ENCODE peak calls at places on chromosomes 4 and X, in nine cellular contexts. One of them, this sample, is unnamed.

GRCh38 chr4:112279025-112279881 is 6.5 kb downstream of the TIFA start:
- DNase-seq in AG10803: no peak
- DNase-seq in GM04503: no peak
- DNase-seq in right atrium auricular region: no peak
- DNase-seq in pons: no peak
- DNase-seq in caudate nucleus: no peak
- DNase-seq in stimulated activated CD4-positive, alpha-beta T cell treated with anti-CD3 and anti-CD28 coated beads, Interleukin-2, amount 100 ng/mL, for 24 hours: no peak
- DNase-seq in hypothalamus: no peak
- DNase-seq in gastrocnemius medialis: no peak
- DNase-seq in this sample: peak; percentile 54

GRCh38 chr4:143382539-143382938 is 45.9 kb downstream of the GAB1 start:
- DNase-seq in pons: peak; percentile 90
- DNase-seq in caudate nucleus: no peak
- DNase-seq in AG10803: no peak
- DNase-seq in stimulated activated CD4-positive, alpha-beta T cell treated with anti-CD3 and anti-CD28 coated beads, Interleukin-2, amount 100 ng/mL, for 24 hours: no peak
- DNase-seq in gastrocnemius medialis: no peak
- DNase-seq in right atrium auricular region: no peak
- DNase-seq in GM04503: no peak
- DNase-seq in hypothalamus: no peak
- DNase-seq in this sample: peak; percentile 51

GRCh38 chr4:24840826-24841587 is 45.6 kb downstream of the SOD3 start:
- DNase-seq in pons: no peak
- DNase-seq in hypothalamus: no peak
- DNase-seq in right atrium auricular region: no peak
- DNase-seq in caudate nucleus: no peak
- DNase-seq in AG10803: no peak
- DNase-seq in GM04503: no peak
- DNase-seq in gastrocnemius medialis: no peak
- DNase-seq in stimulated activated CD4-positive, alpha-beta T cell treated with anti-CD3 and anti-CD28 coated beads, Interleukin-2, amount 100 ng/mL, for 24 hours: no peak
- DNase-seq in this sample: no peak

GRCh38 chr4:3663791-3664190 is 102.4 kb upstream of the ADRA2C start:
- DNase-seq in stimulated activated CD4-positive, alpha-beta T cell treated with anti-CD3 and anti-CD28 coated beads, Interleukin-2, amount 100 ng/mL, for 24 hours: no peak
- DNase-seq in gastrocnemius medialis: no peak
- DNase-seq in caudate nucleus: no peak
- DNase-seq in right atrium auricular region: no peak
- DNase-seq in pons: no peak
- DNase-seq in hypothalamus: no peak
- DNase-seq in AG10803: no peak
- DNase-seq in GM04503: no peak
- DNase-seq in this sample: no peak

GRCh38 chr4:38382492-38382891 is 281.5 kb upstream of the KLF3 start:
- DNase-seq in AG10803: no peak
- DNase-seq in GM04503: no peak
- DNase-seq in caudate nucleus: no peak
- DNase-seq in pons: no peak
- DNase-seq in gastrocnemius medialis: no peak
- DNase-seq in hypothalamus: no peak
- DNase-seq in stimulated activated CD4-positive, alpha-beta T cell treated with anti-CD3 and anti-CD28 coated beads, Interleukin-2, amount 100 ng/mL, for 24 hours: no peak
- DNase-seq in right atrium auricular region: no peak
- DNase-seq in this sample: peak; percentile 91

GRCh38 chr4:174763454-174764104 is 65.5 kb downstream of the GLRA3 start:
- DNase-seq in caudate nucleus: no peak
- DNase-seq in hypothalamus: no peak
- DNase-seq in GM04503: no peak
- DNase-seq in right atrium auricular region: no peak
- DNase-seq in gastrocnemius medialis: no peak
- DNase-seq in AG10803: no peak
- DNase-seq in pons: no peak
- DNase-seq in stimulated activated CD4-positive, alpha-beta T cell treated with anti-CD3 and anti-CD28 coated beads, Interleukin-2, amount 100 ng/mL, for 24 hours: no peak
- DNase-seq in this sample: no peak

GRCh38 chr4:48043504-48043903 is 26.9 kb downstream of the NIPAL1 start:
- DNase-seq in hypothalamus: no peak
- DNase-seq in AG10803: no peak
- DNase-seq in pons: no peak
- DNase-seq in caudate nucleus: no peak
- DNase-seq in right atrium auricular region: no peak
- DNase-seq in GM04503: no peak
- DNase-seq in stimulated activated CD4-positive, alpha-beta T cell treated with anti-CD3 and anti-CD28 coated beads, Interleukin-2, amount 100 ng/mL, for 24 hours: no peak
- DNase-seq in gastrocnemius medialis: no peak
- DNase-seq in this sample: no peak

GRCh38 chrX:107880054-107880610 is 54.5 kb downstream of the MID2 start:
- DNase-seq in pons: no peak
- DNase-seq in gastrocnemius medialis: no peak
- DNase-seq in GM04503: no peak
- DNase-seq in AG10803: no peak
- DNase-seq in caudate nucleus: no peak
- DNase-seq in stimulated activated CD4-positive, alpha-beta T cell treated with anti-CD3 and anti-CD28 coated beads, Interleukin-2, amount 100 ng/mL, for 24 hours: no peak
- DNase-seq in hypothalamus: no peak
- DNase-seq in right atrium auricular region: no peak
- DNase-seq in this sample: no peak

GRCh38 chrX:6678313-6678712 is 143.4 kb upstream of the VCX3A start:
- DNase-seq in gastrocnemius medialis: no peak
- DNase-seq in pons: no peak
- DNase-seq in caudate nucleus: no peak
- DNase-seq in AG10803: no peak
- DNase-seq in GM04503: no peak
- DNase-seq in right atrium auricular region: no peak
- DNase-seq in hypothalamus: no peak
- DNase-seq in stimulated activated CD4-positive, alpha-beta T cell treated with anti-CD3 and anti-CD28 coated beads, Interleukin-2, amount 100 ng/mL, for 24 hours: no peak
- DNase-seq in this sample: no peak

GRCh38 chrX:84469226-84469625 is 33.0 kb downstream of the HDX start:
- DNase-seq in caudate nucleus: no peak
- DNase-seq in AG10803: no peak
- DNase-seq in gastrocnemius medialis: no peak
- DNase-seq in pons: no peak
- DNase-seq in GM04503: no peak
- DNase-seq in stimulated activated CD4-positive, alpha-beta T cell treated with anti-CD3 and anti-CD28 coated beads, Interleukin-2, amount 100 ng/mL, for 24 hours: no peak
- DNase-seq in hypothalamus: no peak
- DNase-seq in right atrium auricular region: no peak
- DNase-seq in this sample: peak; percentile 58

GRCh38 chr4:110540606-110541440 is 64.9 kb downstream of the ENPEP start:
- DNase-seq in hypothalamus: no peak
- DNase-seq in GM04503: peak; percentile 43
- DNase-seq in gastrocnemius medialis: no peak
- DNase-seq in stimulated activated CD4-positive, alpha-beta T cell treated with anti-CD3 and anti-CD28 coated beads, Interleukin-2, amount 100 ng/mL, for 24 hours: no peak
- DNase-seq in AG10803: peak; percentile 78
- DNase-seq in right atrium auricular region: no peak
- DNase-seq in pons: no peak
- DNase-seq in caudate nucleus: no peak
- DNase-seq in this sample: peak; percentile 3

GRCh38 chr4:47839259-47839658 is 1.4 kb upstream of the CORIN start:
- DNase-seq in hypothalamus: no peak
- DNase-seq in right atrium auricular region: peak; percentile 76
- DNase-seq in AG10803: peak; percentile 24
- DNase-seq in gastrocnemius medialis: no peak
- DNase-seq in caudate nucleus: peak; percentile 41
- DNase-seq in stimulated activated CD4-positive, alpha-beta T cell treated with anti-CD3 and anti-CD28 coated beads, Interleukin-2, amount 100 ng/mL, for 24 hours: peak; percentile 57
- DNase-seq in GM04503: no peak
- DNase-seq in pons: peak; percentile 24
- DNase-seq in this sample: no peak

This sample was measured in NCI-H69.